ENCODE peak calls at places on chromosomes 13 and 19, in four cellular contexts. Y is fibroblast of mammary gland, A is NCI-H524 treated with DMSO at 0.1 percent for 48 hours, Z is GM12891. O is an unnamed sample.

GRCh38 chr19:57527136-57527881 is at the start of gene ZNF549:
- DNase-seq in Y (peak; percentile 88), A (peak; percentile 84), Z (peak; percentile 85), O (peak; percentile 93)

GRCh38 chr13:110683203-110683883 is 22.6 kb downstream of the CARS2 start:
- DNase-seq in Y (peak; percentile 36), A (no peak), Z (no peak), O (no peak)

GRCh38 chr19:19294914-19295313 is 21.8 kb upstream of the TM6SF2 start:
- DNase-seq in Y (no peak), A (no peak), Z (no peak), O (no peak)

GRCh38 chr19:53789708-53790678 is 34.1 kb downstream of the NLRP12 start:
- DNase-seq in Y (no peak), A (no peak), Z (no peak), O (no peak)

GRCh38 chr19:40365613-40366401 is 17.3 kb downstream of the PLD3 start:
- DNase-seq in Y (peak; percentile 28), A (no peak), Z (peak; percentile 98), O (no peak)

GRCh38 chr13:111328803-111329410 is 8.5 kb downstream of the TEX29 start:
- DNase-seq in Y (no peak), A (no peak), Z (no peak), O (peak; percentile 23)

GRCh38 chr13:93690139-93690538 is 463.5 kb downstream of the GPC6 start:
- DNase-seq in Y (peak; percentile 42), A (no peak), Z (no peak), O (no peak)

GRCh38 chr13:48531416-48532145 is 1.3 kb downstream of the RCBTB2 start:
- DNase-seq in Y (no peak), A (no peak), Z (no peak), O (no peak)

GRCh38 chr13:110705826-110706569 is at the start of gene CARS2:
- DNase-seq in Y (peak; percentile 92), A (peak; percentile 68), Z (peak; percentile 91), O (peak; percentile 96)

GRCh38 chr13:41550239-41550638 is 92.9 kb downstream of the RGCC start:
- DNase-seq in Y (no peak), A (no peak), Z (no peak), O (no peak)

GRCh38 chr19:29266603-29267002 is 53.7 kb upstream of the UQCRFS1 start:
- DNase-seq in Y (no peak), A (no peak), Z (no peak), O (no peak)

GRCh38 chr13:97256343-97256783 is 34.2 kb downstream of the MBNL2 start:
- DNase-seq in Y (peak; percentile 93), A (no peak), Z (no peak), O (no peak)

GRCh38 chr13:72160977-72161376 is 294.0 kb upstream of the DACH1 start:
- DNase-seq in Y (no peak), A (no peak), Z (no peak), O (no peak)

GRCh38 chr13:94660695-94661324 is 51.5 kb downstream of the SOX21 start:
- DNase-seq in Y (peak; percentile 43), A (no peak), Z (no peak), O (no peak)

GRCh38 chr19:53906211-53907192 is 2.6 kb upstream of the CACNG7 start:
- DNase-seq in Y (peak; percentile 10), A (no peak), Z (peak; percentile 71), O (no peak)

GRCh38 chr13:42275098-42275471 is 3.1 kb downstream of the AKAP11 start:
- DNase-seq in Y (peak; percentile 14), A (no peak), Z (no peak), O (no peak)

GRCh38 chr13:38967446-38967845 is 23.2 kb downstream of the STOML3 start:
- DNase-seq in Y (no peak), A (peak; percentile 25), Z (no peak), O (no peak)

GRCh38 chr13:101204270-101205011 is 211.9 kb downstream of the NALCN start:
- DNase-seq in Y (peak; percentile 4), A (peak; percentile 64), Z (no peak), O (no peak)

GRCh38 chr19:5990289-5990797 is 12.4 kb upstream of the RANBP3 start:
- DNase-seq in Y (peak; percentile 38), A (no peak), Z (no peak), O (no peak)

GRCh38 chr13:33740134-33740538 is 77.8 kb upstream of the RFC3 start:
- DNase-seq in Y (peak; percentile 86), A (no peak), Z (no peak), O (no peak)

GRCh38 chr19:4069331-4069959 is 2.7 kb upstream of the ZBTB7A start:
- DNase-seq in Y (no peak), A (no peak), Z (no peak), O (no peak)

GRCh38 chr19:8352134-8352827 is 9.2 kb upstream of the KANK3 start:
- DNase-seq in Y (no peak), A (no peak), Z (no peak), O (no peak)

GRCh38 chr13:38173403-38173802 is 176.2 kb upstream of the UFM1 start:
- DNase-seq in Y (no peak), A (no peak), Z (no peak), O (no peak)

GRCh38 chr19:33685541-33685940 is 63.8 kb downstream of the CHST8 start:
- DNase-seq in Y (no peak), A (peak; percentile 84), Z (no peak), O (no peak)

GRCh38 chr19:41443813-41444455 is 978 bp downstream of the ERICH4 start:
- DNase-seq in Y (no peak), A (no peak), Z (no peak), O (no peak)

GRCh38 chr19:10143700-10144099 is 24.0 kb upstream of the EIF3G start:
- DNase-seq in Y (no peak), A (no peak), Z (no peak), O (no peak)

GRCh38 chr19:54188224-54188871 is 1.0 kb downstream of the MBOAT7 start:
- DNase-seq in Y (peak; percentile 30), A (no peak), Z (no peak), O (no peak)

GRCh38 chr19:29524201-29524911 is 1.4 kb upstream of the VSTM2B start:
- DNase-seq in Y (no peak), A (no peak), Z (no peak), O (no peak)

GRCh38 chr13:42039457-42039945 is 8.9 kb upstream of the DGKH start:
- DNase-seq in Y (no peak), A (no peak), Z (no peak), O (no peak)

GRCh38 chr19:39953915-39954314 is 17.1 kb upstream of the PSMC4 start:
- DNase-seq in Y (no peak), A (no peak), Z (no peak), O (no peak)

GRCh38 chr19:6276447-6276846 is 3.3 kb downstream of the MLLT1 start:
- DNase-seq in Y (peak; percentile 89), A (no peak), Z (no peak), O (peak; percentile 87)

GRCh38 chr19:29010276-29010675 is 202.7 kb downstream of the UQCRFS1 start:
- DNase-seq in Y (no peak), A (no peak), Z (no peak), O (no peak)

GRCh38 chr19:2610637-2611482 is 91.6 kb downstream of the GNG7 start:
- DNase-seq in Y (peak; percentile 91), A (no peak), Z (no peak), O (peak; percentile 97)

GRCh38 chr13:110409581-110409992 is 102.5 kb downstream of the COL4A2 start:
- DNase-seq in Y (peak; percentile 48), A (no peak), Z (no peak), O (peak; percentile 78)

O was measured in right atrium auricular region.